ENCODE peak calls at places on chromosomes 6 and 20, in six cellular contexts. I is MM.1S, V is H9, F is fibroblast of pulmonary artery, B is A549, D is astrocyte of the spinal cord. G is an unnamed sample.

GRCh38 chr20:19588731-19589130 is 169.3 kb upstream of the RIN2 start:
- DNase-seq in I (peak), V (no peak), F (no peak), B (no peak), D (no peak), G (no peak)

GRCh38 chr6:109165392-109165964 is 70.2 kb downstream of the CEP57L1 start:
- DNase-seq in I (no peak), V (no peak), F (peak), B (peak), D (peak), G (no peak)

GRCh38 chr20:3224681-3225421 is 14.1 kb downstream of the SLC4A11 start:
- DNase-seq in I (no peak), V (no peak), F (no peak), B (no peak), D (no peak), G (no peak)

GRCh38 chr6:135535989-135536414 is 38.5 kb upstream of the AHI1 start:
- DNase-seq in I (peak), V (no peak), F (peak), B (peak), D (peak), G (no peak)

GRCh38 chr6:121806116-121806515 is 370.7 kb downstream of the GJA1 start:
- DNase-seq in I (no peak), V (no peak), F (no peak), B (no peak), D (no peak), G (no peak)

GRCh38 chr6:43013020-43013842 is 515 bp downstream of the MEA1 start:
- DNase-seq in I (no peak), V (no peak), F (peak), B (no peak), D (no peak), G (no peak)

GRCh38 chr6:2448826-2449571 is 203.6 kb upstream of the GMDS start:
- DNase-seq in I (peak), V (peak), F (peak), B (peak), D (peak), G (peak)

GRCh38 chr20:57707320-57707719 is 2.5 kb downstream of the PMEPA1 start:
- DNase-seq in I (peak), V (no peak), F (no peak), B (no peak), D (no peak), G (no peak)

GRCh38 chr20:52592567-52592966 is 379.6 kb upstream of the TSHZ2 start:
- DNase-seq in I (no peak), V (no peak), F (no peak), B (no peak), D (no peak), G (no peak)

GRCh38 chr6:4377635-4378034 is 242.3 kb upstream of the ECI2 start:
- DNase-seq in I (no peak), V (no peak), F (no peak), B (no peak), D (no peak), G (no peak)

GRCh38 chr6:37005061-37005810 is at the start of gene FGD2:
- DNase-seq in I (no peak), V (no peak), F (no peak), B (no peak), D (no peak), G (no peak)

GRCh38 chr6:4133941-4134838 is 1.2 kb downstream of the ECI2 start:
- DNase-seq in I (peak), V (no peak), F (no peak), B (no peak), D (peak), G (peak)

GRCh38 chr6:127117979-127118504 is 429 bp upstream of the RSPO3 start:
- DNase-seq in I (no peak), V (no peak), F (no peak), B (no peak), D (peak), G (peak)

GRCh38 chr6:54267798-54268197 is 40.4 kb upstream of the TINAG start:
- DNase-seq in I (peak), V (no peak), F (peak), B (peak), D (peak), G (peak)

GRCh38 chr6:110900028-110900598 is 25.5 kb downstream of the AMD1 start:
- DNase-seq in I (no peak), V (no peak), F (no peak), B (no peak), D (no peak), G (no peak)

GRCh38 chr6:89034586-89035251 is 45.8 kb upstream of the PNRC1 start:
- DNase-seq in I (no peak), V (no peak), F (peak), B (peak), D (peak), G (no peak)

GRCh38 chr20:42218566-42218965 is 600.4 kb upstream of the CHD6 start:
- DNase-seq in I (no peak), V (no peak), F (no peak), B (no peak), D (no peak), G (peak)

GRCh38 chr20:6705920-6706500 is 61.5 kb upstream of the BMP2 start:
- DNase-seq in I (no peak), V (no peak), F (no peak), B (no peak), D (no peak), G (no peak)

GRCh38 chr20:297925-298754 is 770 bp downstream of the ZCCHC3 start:
- DNase-seq in I (peak), V (no peak), F (peak), B (peak), D (peak), G (peak)

GRCh38 chr6:53203483-53203882 is 54.8 kb upstream of the GCM1 start:
- DNase-seq in I (no peak), V (no peak), F (no peak), B (no peak), D (no peak), G (no peak)

GRCh38 chr6:168007592-168008338 is 10.3 kb downstream of the KIF25 start:
- DNase-seq in I (no peak), V (no peak), F (peak), B (peak), D (peak), G (no peak)

GRCh38 chr6:56188429-56188828 is 59.0 kb downstream of the COL21A1 start:
- DNase-seq in I (no peak), V (no peak), F (no peak), B (no peak), D (no peak), G (no peak)

GRCh38 chr6:13011612-13012146 is 295.1 kb downstream of the PHACTR1 start:
- DNase-seq in I (no peak), V (no peak), F (no peak), B (no peak), D (no peak), G (no peak)

GRCh38 chr6:100445512-100445911 is 19.2 kb downstream of the SIM1 start:
- DNase-seq in I (no peak), V (no peak), F (no peak), B (no peak), D (no peak), G (no peak)

GRCh38 chr6:3644613-3645012 is 106.9 kb downstream of the PXDC1 start:
- DNase-seq in I (no peak), V (no peak), F (no peak), B (no peak), D (no peak), G (no peak)

GRCh38 chr6:128492386-128492785 is 28.0 kb downstream of the PTPRK start:
- DNase-seq in I (no peak), V (no peak), F (no peak), B (peak), D (peak), G (no peak)

GRCh38 chr6:42135722-42136121 is 6.7 kb downstream of the C6orf132 start:
- DNase-seq in I (no peak), V (no peak), F (no peak), B (no peak), D (no peak), G (no peak)

GRCh38 chr20:33125983-33126382 is 42.0 kb upstream of the BPIFA2 start:
- DNase-seq in I (no peak), V (no peak), F (no peak), B (no peak), D (no peak), G (no peak)

GRCh38 chr6:130008236-130008873 is 10.0 kb upstream of the L3MBTL3 start:
- DNase-seq in I (no peak), V (no peak), F (peak), B (no peak), D (no peak), G (no peak)

GRCh38 chr20:58613061-58613854 is 37.8 kb upstream of the STX16 start:
- DNase-seq in I (no peak), V (no peak), F (no peak), B (no peak), D (no peak), G (no peak)

GRCh38 chr20:6030453-6031080 is 23.3 kb downstream of the LRRN4 start:
- DNase-seq in I (no peak), V (no peak), F (no peak), B (no peak), D (no peak), G (no peak)

GRCh38 chr6:31899882-31900722 is 1.8 kb downstream of the ZBTB12 start:
- DNase-seq in I (no peak), V (no peak), F (no peak), B (no peak), D (no peak), G (no peak)

GRCh38 chr6:31896856-31897611 is 464 bp downstream of the EHMT2 start:
- DNase-seq in I (no peak), V (peak), F (no peak), B (no peak), D (no peak), G (peak)

GRCh38 chr6:31899215-31899614 is 1.7 kb upstream of the EHMT2 start:
- DNase-seq in I (no peak), V (no peak), F (no peak), B (no peak), D (no peak), G (no peak)

GRCh38 chr6:31897612-31898199 is at the start of gene EHMT2:
- DNase-seq in I (peak), V (peak), F (peak), B (peak), D (peak), G (peak)

DNA sequence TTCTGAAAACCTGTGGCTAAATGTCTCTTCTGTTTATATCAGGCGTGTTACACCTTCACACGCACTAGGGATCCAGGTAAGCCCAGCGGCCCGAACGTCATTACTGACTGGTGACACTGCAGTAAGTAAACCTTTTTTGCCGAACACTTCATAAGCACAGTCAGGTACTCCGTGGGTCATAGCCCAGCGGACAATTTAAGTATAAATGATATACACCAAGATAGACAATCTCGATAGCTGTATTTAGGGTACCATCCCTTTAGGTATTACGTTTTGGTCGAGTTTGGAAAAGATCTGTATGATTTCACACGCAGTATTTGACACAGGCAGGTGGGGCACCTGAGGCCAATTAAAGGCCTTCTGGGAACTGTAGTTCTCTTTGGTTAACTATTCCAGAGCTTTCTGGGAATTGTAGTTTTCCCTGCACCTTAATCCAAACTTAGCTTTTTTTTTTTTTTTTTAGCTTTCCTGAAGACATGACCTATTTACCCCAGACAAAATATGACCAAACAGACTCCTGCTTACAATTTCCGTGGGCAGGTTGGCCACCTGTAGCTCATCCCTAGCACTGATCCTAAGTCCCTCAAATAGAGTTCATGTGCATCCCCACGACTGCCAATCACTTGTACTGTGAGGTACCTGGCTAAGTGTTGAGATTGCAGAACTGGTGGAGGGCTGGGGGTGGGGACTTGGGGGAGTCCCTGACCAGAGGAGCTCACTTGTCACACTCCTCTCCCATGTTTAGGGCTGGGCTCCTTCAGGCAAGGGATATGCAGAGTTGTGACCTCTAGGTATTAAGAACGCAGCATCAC is 908 bp upstream of the EHMT2 start:
- DNase-seq in I (peak), V (peak), F (peak), B (peak), D (peak), G (no peak)
- TF ChIP-seq CTCF in I (peak), V (no peak), F (no peak), B (no peak), D (no peak), G (no peak)

GRCh38 chr6:5906340-5906670 is 100.4 kb downstream of the NRN1 start:
- DNase-seq in I (no peak), V (no peak), F (no peak), B (no peak), D (no peak), G (no peak)
- TF ChIP-seq CTCF in I (no peak), V (no peak), F (no peak), B (no peak), D (no peak), G (no peak)

GRCh38 chr20:49029203-49029602 is 16.9 kb upstream of the CSE1L start:
- DNase-seq in I (no peak), V (no peak), F (no peak), B (no peak), D (no peak), G (no peak)

GRCh38 chr20:49024220-49024619 is 21.9 kb upstream of the CSE1L start:
- DNase-seq in I (no peak), V (no peak), F (no peak), B (no peak), D (no peak), G (no peak)

GRCh38 chr20:49030954-49031619 is 15.0 kb upstream of the CSE1L start:
- DNase-seq in I (no peak), V (no peak), F (no peak), B (no peak), D (no peak), G (no peak)

GRCh38 chr20:49032455-49032854 is 13.7 kb upstream of the CSE1L start:
- DNase-seq in I (no peak), V (no peak), F (no peak), B (no peak), D (no peak), G (no peak)

GRCh38 chr20:49028684-49029083 is 17.4 kb upstream of the CSE1L start:
- DNase-seq in I (no peak), V (no peak), F (peak), B (peak), D (no peak), G (no peak)
- TF ChIP-seq CTCF in I (peak), V (peak), F (peak), B (peak), D (peak), G (no peak)

GRCh38 chr6:44135173-44135748 is 7.9 kb downstream of the TMEM63B start:
- DNase-seq in I (no peak), V (no peak), F (no peak), B (no peak), D (no peak), G (no peak)

GRCh38 chr6:44131880-44132279 is 4.5 kb downstream of the TMEM63B start:
- DNase-seq in I (no peak), V (peak), F (no peak), B (no peak), D (no peak), G (no peak)

GRCh38 chr6:44133981-44134711 is 6.8 kb downstream of the TMEM63B start:
- DNase-seq in I (no peak), V (no peak), F (no peak), B (no peak), D (no peak), G (no peak)

GRCh38 chr6:44132476-44132875 is 5.1 kb downstream of the TMEM63B start:
- DNase-seq in I (no peak), V (no peak), F (no peak), B (no peak), D (no peak), G (no peak)

GRCh38 chr6:44133003-44133931 is 5.9 kb downstream of the TMEM63B start:
- DNase-seq in I (no peak), V (peak), F (peak), B (peak), D (peak), G (peak)
- TF ChIP-seq CTCF in I (no peak), V (peak), F (no peak), B (no peak), D (peak), G (no peak)

DNA sequence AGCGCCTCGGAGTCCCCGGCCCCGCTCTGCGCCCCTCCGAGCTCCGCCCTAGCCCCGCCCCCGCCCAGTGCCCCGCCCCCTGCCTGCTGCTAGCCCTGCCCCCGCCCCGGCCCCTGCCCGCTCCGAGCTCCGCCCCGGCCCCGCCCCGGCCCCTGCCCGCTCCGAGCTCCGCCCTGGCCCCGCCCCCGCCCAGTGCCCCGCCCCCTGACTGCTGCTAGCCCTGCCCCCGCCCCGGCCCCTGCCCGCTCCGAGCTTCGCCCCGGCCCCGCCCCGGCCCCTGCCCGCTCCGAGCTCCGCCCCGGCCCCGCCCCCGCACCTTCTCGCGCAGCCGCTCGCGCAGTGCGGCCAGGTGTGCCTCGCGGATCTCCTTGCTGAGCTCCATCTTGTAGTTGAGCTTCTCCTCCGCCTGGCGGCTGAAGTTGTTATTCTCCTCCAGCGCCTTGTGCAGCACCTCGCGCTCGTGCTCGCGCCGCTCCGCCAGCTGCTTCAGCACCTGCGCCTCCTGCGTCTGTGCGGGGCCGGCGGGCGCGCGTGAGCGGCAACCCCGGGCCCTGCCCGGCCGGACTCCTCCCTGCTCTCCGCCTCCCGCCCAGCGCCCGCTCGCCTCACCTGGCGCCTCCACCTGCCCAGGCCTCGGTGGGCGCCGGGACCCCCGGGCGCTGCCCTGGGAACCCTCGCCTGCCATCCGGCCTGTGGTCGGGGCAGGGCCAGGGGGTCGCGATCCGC is 11.3 kb downstream of the STMN3 start:
- DNase-seq in I (peak), V (peak), F (peak), B (peak), D (peak), G (peak)
- TF ChIP-seq CTCF in I (peak), V (peak), F (no peak), B (no peak), D (peak), G (peak)

G was measured in glutamatergic neuron.